ENCODE peak calls at places on chromosome 9, in seven cellular contexts. One of them, this sample, is unnamed.

GRCh38 chr9:131117111-131117761 is 8.2 kb upstream of the NUP214 start:
- DNase-seq in ELR: no peak
- DNase-seq in substantia nigra: no peak
- DNase-seq in sciatic nerve: no peak
- DNase-seq in amniotic stem cell: no peak
- DNase-seq in endodermal cell: no peak
- DNase-seq in activated naive CD4-positive, alpha-beta T cell treated with anti-CD3 and anti-CD28 coated beads for 36 hours: no peak
- DNase-seq in this sample: no peak

GRCh38 chr9:136832581-136832980 is 9.7 kb upstream of the AJM1 start:
- DNase-seq in ELR: no peak
- DNase-seq in substantia nigra: no peak
- DNase-seq in sciatic nerve: no peak
- DNase-seq in amniotic stem cell: no peak
- DNase-seq in endodermal cell: no peak
- DNase-seq in activated naive CD4-positive, alpha-beta T cell treated with anti-CD3 and anti-CD28 coated beads for 36 hours: no peak
- DNase-seq in this sample: no peak

GRCh38 chr9:108761530-108762347 is 94.0 kb downstream of the ACTL7B start:
- DNase-seq in ELR: peak; percentile 72
- DNase-seq in substantia nigra: no peak
- DNase-seq in sciatic nerve: peak; percentile 68
- DNase-seq in amniotic stem cell: no peak
- DNase-seq in endodermal cell: peak; percentile 82
- DNase-seq in activated naive CD4-positive, alpha-beta T cell treated with anti-CD3 and anti-CD28 coated beads for 36 hours: peak; percentile 58
- DNase-seq in this sample: peak; percentile 51

GRCh38 chr9:16363073-16363781 is 507.2 kb downstream of the BNC2 start:
- DNase-seq in ELR: no peak
- DNase-seq in substantia nigra: no peak
- DNase-seq in sciatic nerve: no peak
- DNase-seq in amniotic stem cell: no peak
- DNase-seq in endodermal cell: no peak
- DNase-seq in activated naive CD4-positive, alpha-beta T cell treated with anti-CD3 and anti-CD28 coated beads for 36 hours: no peak
- DNase-seq in this sample: no peak

GRCh38 chr9:19162956-19163355 is 35.7 kb upstream of the PLIN2 start:
- DNase-seq in ELR: peak; percentile 44
- DNase-seq in substantia nigra: no peak
- DNase-seq in sciatic nerve: no peak
- DNase-seq in amniotic stem cell: no peak
- DNase-seq in endodermal cell: no peak
- DNase-seq in activated naive CD4-positive, alpha-beta T cell treated with anti-CD3 and anti-CD28 coated beads for 36 hours: no peak
- DNase-seq in this sample: no peak

GRCh38 chr9:36149197-36149596 is 12.7 kb downstream of the GLIPR2 start:
- DNase-seq in ELR: peak; percentile 80
- DNase-seq in substantia nigra: no peak
- DNase-seq in sciatic nerve: no peak
- DNase-seq in amniotic stem cell: no peak
- DNase-seq in endodermal cell: no peak
- DNase-seq in activated naive CD4-positive, alpha-beta T cell treated with anti-CD3 and anti-CD28 coated beads for 36 hours: no peak
- DNase-seq in this sample: no peak

GRCh38 chr9:129282308-129283211 is 104.5 kb upstream of the IER5L start:
- DNase-seq in ELR: no peak
- DNase-seq in substantia nigra: no peak
- DNase-seq in sciatic nerve: peak; percentile 58
- DNase-seq in amniotic stem cell: no peak
- DNase-seq in endodermal cell: peak; percentile 67
- DNase-seq in activated naive CD4-positive, alpha-beta T cell treated with anti-CD3 and anti-CD28 coated beads for 36 hours: peak; percentile 2
- DNase-seq in this sample: no peak

GRCh38 chr9:132541966-132542830 is 40.2 kb upstream of the BARHL1 start:
- DNase-seq in ELR: no peak
- DNase-seq in substantia nigra: no peak
- DNase-seq in sciatic nerve: no peak
- DNase-seq in amniotic stem cell: no peak
- DNase-seq in endodermal cell: no peak
- DNase-seq in activated naive CD4-positive, alpha-beta T cell treated with anti-CD3 and anti-CD28 coated beads for 36 hours: no peak
- DNase-seq in this sample: no peak

GRCh38 chr9:124398191-124398590 is 17.1 kb downstream of the PSMB7 start:
- DNase-seq in ELR: no peak
- DNase-seq in substantia nigra: no peak
- DNase-seq in sciatic nerve: no peak
- DNase-seq in amniotic stem cell: no peak
- DNase-seq in endodermal cell: no peak
- DNase-seq in activated naive CD4-positive, alpha-beta T cell treated with anti-CD3 and anti-CD28 coated beads for 36 hours: no peak
- DNase-seq in this sample: no peak

GRCh38 chr9:112409758-112410157 is 29.9 kb downstream of the HSDL2 start:
- DNase-seq in ELR: no peak
- DNase-seq in substantia nigra: no peak
- DNase-seq in sciatic nerve: no peak
- DNase-seq in amniotic stem cell: no peak
- DNase-seq in endodermal cell: no peak
- DNase-seq in activated naive CD4-positive, alpha-beta T cell treated with anti-CD3 and anti-CD28 coated beads for 36 hours: no peak
- DNase-seq in this sample: no peak